ENCODE peak calls at places on chromosomes 13 and 19, in four cellular contexts. One of them, this sample, is unnamed.

GRCh38 chr13:43544011-43544410 is 242.8 kb downstream of the ENOX1 start:
- DNase-seq in Right ventricle myocardium superior: no peak
- DNase-seq in activated CD4-positive, alpha-beta T cell treated with anti-CD3 and anti-CD28 coated beads, Interleukin-2, amount 10 ng/mL, durations not matched to agents 24 days and 14 days: no peak
- DNase-seq in CD4-positive, alpha-beta T cell: no peak
- DNase-seq in this sample: no peak

GRCh38 chr19:1751367-1752008 is 1.8 kb upstream of the ONECUT3 start:
- DNase-seq in Right ventricle myocardium superior: no peak
- DNase-seq in activated CD4-positive, alpha-beta T cell treated with anti-CD3 and anti-CD28 coated beads, Interleukin-2, amount 10 ng/mL, durations not matched to agents 24 days and 14 days: no peak
- DNase-seq in CD4-positive, alpha-beta T cell: no peak
- DNase-seq in this sample: no peak

GRCh38 chr13:26992951-26993490 is 178.6 kb downstream of the USP12 start:
- DNase-seq in Right ventricle myocardium superior: peak; percentile 22
- DNase-seq in activated CD4-positive, alpha-beta T cell treated with anti-CD3 and anti-CD28 coated beads, Interleukin-2, amount 10 ng/mL, durations not matched to agents 24 days and 14 days: no peak
- DNase-seq in CD4-positive, alpha-beta T cell: no peak
- DNase-seq in this sample: no peak

GRCh38 chr19:1057185-1057857 is 9.6 kb upstream of the ARHGAP45 start:
- DNase-seq in Right ventricle myocardium superior: no peak
- DNase-seq in activated CD4-positive, alpha-beta T cell treated with anti-CD3 and anti-CD28 coated beads, Interleukin-2, amount 10 ng/mL, durations not matched to agents 24 days and 14 days: peak; percentile 80
- DNase-seq in CD4-positive, alpha-beta T cell: no peak
- DNase-seq in this sample: peak; percentile 75

GRCh38 chr13:109157275-109157674 is 527.9 kb downstream of the MYO16 start:
- DNase-seq in Right ventricle myocardium superior: no peak
- DNase-seq in activated CD4-positive, alpha-beta T cell treated with anti-CD3 and anti-CD28 coated beads, Interleukin-2, amount 10 ng/mL, durations not matched to agents 24 days and 14 days: no peak
- DNase-seq in CD4-positive, alpha-beta T cell: no peak
- DNase-seq in this sample: peak; percentile 21

GRCh38 chr19:1482361-1483066 is 3.5 kb upstream of the C19orf25 start:
- DNase-seq in Right ventricle myocardium superior: no peak
- DNase-seq in activated CD4-positive, alpha-beta T cell treated with anti-CD3 and anti-CD28 coated beads, Interleukin-2, amount 10 ng/mL, durations not matched to agents 24 days and 14 days: no peak
- DNase-seq in CD4-positive, alpha-beta T cell: no peak
- DNase-seq in this sample: no peak

GRCh38 chr19:2166741-2167738 is 3.3 kb downstream of the DOT1L start:
- DNase-seq in Right ventricle myocardium superior: peak; percentile 94
- DNase-seq in activated CD4-positive, alpha-beta T cell treated with anti-CD3 and anti-CD28 coated beads, Interleukin-2, amount 10 ng/mL, durations not matched to agents 24 days and 14 days: no peak
- DNase-seq in CD4-positive, alpha-beta T cell: no peak
- DNase-seq in this sample: no peak

GRCh38 chr13:74040200-74040599 is 94.0 kb downstream of the KLF12 start:
- DNase-seq in Right ventricle myocardium superior: peak; percentile 62
- DNase-seq in activated CD4-positive, alpha-beta T cell treated with anti-CD3 and anti-CD28 coated beads, Interleukin-2, amount 10 ng/mL, durations not matched to agents 24 days and 14 days: peak; percentile 65
- DNase-seq in CD4-positive, alpha-beta T cell: no peak
- DNase-seq in this sample: peak; percentile 89

GRCh38 chr13:19601749-19602725 is 31.4 kb upstream of the MPHOSPH8 start:
- DNase-seq in Right ventricle myocardium superior: peak; percentile 61
- DNase-seq in activated CD4-positive, alpha-beta T cell treated with anti-CD3 and anti-CD28 coated beads, Interleukin-2, amount 10 ng/mL, durations not matched to agents 24 days and 14 days: peak; percentile 76
- DNase-seq in CD4-positive, alpha-beta T cell: no peak
- DNase-seq in this sample: peak; percentile 77

GRCh38 chr19:33446918-33447293 is 73.4 kb downstream of the CEBPG start:
- DNase-seq in Right ventricle myocardium superior: no peak
- DNase-seq in activated CD4-positive, alpha-beta T cell treated with anti-CD3 and anti-CD28 coated beads, Interleukin-2, amount 10 ng/mL, durations not matched to agents 24 days and 14 days: no peak
- DNase-seq in CD4-positive, alpha-beta T cell: no peak
- DNase-seq in this sample: no peak

GRCh38 chr13:102972191-102972590 is 94.0 kb downstream of the SLC10A2 start:
- DNase-seq in Right ventricle myocardium superior: no peak
- DNase-seq in activated CD4-positive, alpha-beta T cell treated with anti-CD3 and anti-CD28 coated beads, Interleukin-2, amount 10 ng/mL, durations not matched to agents 24 days and 14 days: no peak
- DNase-seq in CD4-positive, alpha-beta T cell: no peak
- DNase-seq in this sample: no peak

GRCh38 chr13:33233547-33233946 is 52.0 kb downstream of the STARD13 start:
- DNase-seq in Right ventricle myocardium superior: peak; percentile 78
- DNase-seq in activated CD4-positive, alpha-beta T cell treated with anti-CD3 and anti-CD28 coated beads, Interleukin-2, amount 10 ng/mL, durations not matched to agents 24 days and 14 days: no peak
- DNase-seq in CD4-positive, alpha-beta T cell: no peak
- DNase-seq in this sample: no peak

GRCh38 chr13:95745289-95745688 is 68.3 kb downstream of the DNAJC3 start:
- DNase-seq in Right ventricle myocardium superior: no peak
- DNase-seq in activated CD4-positive, alpha-beta T cell treated with anti-CD3 and anti-CD28 coated beads, Interleukin-2, amount 10 ng/mL, durations not matched to agents 24 days and 14 days: no peak
- DNase-seq in CD4-positive, alpha-beta T cell: no peak
- DNase-seq in this sample: peak; percentile 24

GRCh38 chr13:114309806-114310410 is 4.4 kb upstream of the CHAMP1 start:
- DNase-seq in Right ventricle myocardium superior: no peak
- DNase-seq in activated CD4-positive, alpha-beta T cell treated with anti-CD3 and anti-CD28 coated beads, Interleukin-2, amount 10 ng/mL, durations not matched to agents 24 days and 14 days: no peak
- DNase-seq in CD4-positive, alpha-beta T cell: no peak
- DNase-seq in this sample: peak; percentile 11

GRCh38 chr13:53200498-53201453 is 172.2 kb downstream of the OLFM4 start:
- DNase-seq in Right ventricle myocardium superior: peak; percentile 64
- DNase-seq in activated CD4-positive, alpha-beta T cell treated with anti-CD3 and anti-CD28 coated beads, Interleukin-2, amount 10 ng/mL, durations not matched to agents 24 days and 14 days: peak; percentile 62
- DNase-seq in CD4-positive, alpha-beta T cell: no peak
- DNase-seq in this sample: peak; percentile 96

GRCh38 chr19:56660381-56661105 is 11.0 kb downstream of the ZNF835 start:
- DNase-seq in Right ventricle myocardium superior: no peak
- DNase-seq in activated CD4-positive, alpha-beta T cell treated with anti-CD3 and anti-CD28 coated beads, Interleukin-2, amount 10 ng/mL, durations not matched to agents 24 days and 14 days: no peak
- DNase-seq in CD4-positive, alpha-beta T cell: no peak
- DNase-seq in this sample: no peak

GRCh38 chr19:49301866-49302252 is 23.1 kb downstream of the SLC6A16 start:
- DNase-seq in Right ventricle myocardium superior: no peak
- DNase-seq in activated CD4-positive, alpha-beta T cell treated with anti-CD3 and anti-CD28 coated beads, Interleukin-2, amount 10 ng/mL, durations not matched to agents 24 days and 14 days: no peak
- DNase-seq in CD4-positive, alpha-beta T cell: no peak
- DNase-seq in this sample: no peak